ENCODE peak calls at places on chromosomes 3 and 15, in nine cellular contexts. W is suprapubic skin, D is K562, U is GM23338, T is GM12892, M is upper lobe of left lung, H is SK-N-SH, I is H1, L is breast epithelium. Q is an unnamed sample.

GRCh38 chr3:28317438-28318022 is 31.0 kb upstream of the ZCWPW2 start:
- DNase-seq in W (no peak), D (peak; percentile 48), U (peak; percentile 74), T (no peak), M (no peak), H (peak; percentile 33), I (no peak), L (no peak), Q (no peak)

GRCh38 chr3:172072543-172072942 is 33.2 kb downstream of the FNDC3B start:
- DNase-seq in W (no peak), D (no peak), U (no peak), T (no peak), M (no peak), H (no peak), I (no peak), L (no peak), Q (no peak)

GRCh38 chr3:113103588-113103987 is 107.8 kb upstream of the BOC start:
- DNase-seq in W (no peak), D (no peak), U (no peak), T (no peak), M (no peak), H (no peak), I (no peak), L (no peak), Q (peak; percentile 49)

GRCh38 chr15:64246364-64247189 is 83.8 kb upstream of the PPIB start:
- DNase-seq in W (no peak), D (peak; percentile 67), U (peak; percentile 34), T (peak; percentile 16), M (no peak), H (no peak), I (no peak), L (no peak), Q (peak; percentile 48)

GRCh38 chr3:134327594-134327975 is 46.7 kb downstream of the AMOTL2 start:
- DNase-seq in W (peak; percentile 45), D (no peak), U (no peak), T (no peak), M (no peak), H (no peak), I (no peak), L (no peak), Q (no peak)

GRCh38 chr15:73620078-73620477 is 13.1 kb downstream of the NPTN start:
- DNase-seq in W (no peak), D (no peak), U (no peak), T (no peak), M (no peak), H (no peak), I (no peak), L (no peak), Q (no peak)

GRCh38 chr3:178602864-178603263 is 66.6 kb downstream of the KCNMB2 start:
- DNase-seq in W (no peak), D (no peak), U (no peak), T (no peak), M (no peak), H (no peak), I (no peak), L (no peak), Q (no peak)

GRCh38 chr3:149077638-149078037 is 8.7 kb downstream of the HLTF start:
- DNase-seq in W (no peak), D (no peak), U (peak; percentile 4), T (no peak), M (no peak), H (no peak), I (no peak), L (no peak), Q (no peak)

GRCh38 chr3:182979103-182979697 is 1.1 kb downstream of the DCUN1D1 start:
- DNase-seq in W (no peak), D (no peak), U (no peak), T (no peak), M (no peak), H (no peak), I (no peak), L (no peak), Q (no peak)

GRCh38 chr3:15660055-15660940 is 58.8 kb downstream of the BTD start:
- DNase-seq in W (no peak), D (no peak), U (no peak), T (no peak), M (no peak), H (no peak), I (no peak), L (no peak), Q (no peak)

GRCh38 chr3:160617636-160618035 is 52.3 kb upstream of the KPNA4 start:
- DNase-seq in W (no peak), D (no peak), U (peak; percentile 40), T (no peak), M (no peak), H (no peak), I (no peak), L (no peak), Q (no peak)

GRCh38 chr3:112654979-112655378 is 14.0 kb upstream of the CCDC80 start:
- DNase-seq in W (no peak), D (no peak), U (peak; percentile 56), T (no peak), M (no peak), H (no peak), I (no peak), L (no peak), Q (no peak)

GRCh38 chr3:14861031-14861430 is 42.3 kb downstream of the FGD5 start:
- DNase-seq in W (no peak), D (no peak), U (no peak), T (no peak), M (no peak), H (no peak), I (no peak), L (no peak), Q (no peak)

GRCh38 chr3:82133070-82133606 is 371.7 kb upstream of the GBE1 start:
- DNase-seq in W (no peak), D (peak; percentile 29), U (peak; percentile 78), T (no peak), M (no peak), H (peak; percentile 50), I (peak; percentile 64), L (peak; percentile 28), Q (peak; percentile 29)

GRCh38 chr15:90814193-90814811 is 54.1 kb upstream of the FURIN start:
- DNase-seq in W (no peak), D (no peak), U (no peak), T (no peak), M (no peak), H (no peak), I (no peak), L (no peak), Q (no peak)

GRCh38 chr3:195197764-195198423 is 73.1 kb downstream of the XXYLT1 start:
- DNase-seq in W (no peak), D (no peak), U (no peak), T (no peak), M (no peak), H (no peak), I (no peak), L (no peak), Q (no peak)

GRCh38 chr3:11757441-11757875 is 89.2 kb downstream of the TAMM41 start:
- DNase-seq in W (no peak), D (no peak), U (no peak), T (no peak), M (no peak), H (no peak), I (no peak), L (no peak), Q (no peak)

GRCh38 chr3:71172951-71173350 is 410.6 kb downstream of the FOXP1 start:
- DNase-seq in W (no peak), D (no peak), U (no peak), T (no peak), M (no peak), H (no peak), I (no peak), L (no peak), Q (no peak)

DNA sequence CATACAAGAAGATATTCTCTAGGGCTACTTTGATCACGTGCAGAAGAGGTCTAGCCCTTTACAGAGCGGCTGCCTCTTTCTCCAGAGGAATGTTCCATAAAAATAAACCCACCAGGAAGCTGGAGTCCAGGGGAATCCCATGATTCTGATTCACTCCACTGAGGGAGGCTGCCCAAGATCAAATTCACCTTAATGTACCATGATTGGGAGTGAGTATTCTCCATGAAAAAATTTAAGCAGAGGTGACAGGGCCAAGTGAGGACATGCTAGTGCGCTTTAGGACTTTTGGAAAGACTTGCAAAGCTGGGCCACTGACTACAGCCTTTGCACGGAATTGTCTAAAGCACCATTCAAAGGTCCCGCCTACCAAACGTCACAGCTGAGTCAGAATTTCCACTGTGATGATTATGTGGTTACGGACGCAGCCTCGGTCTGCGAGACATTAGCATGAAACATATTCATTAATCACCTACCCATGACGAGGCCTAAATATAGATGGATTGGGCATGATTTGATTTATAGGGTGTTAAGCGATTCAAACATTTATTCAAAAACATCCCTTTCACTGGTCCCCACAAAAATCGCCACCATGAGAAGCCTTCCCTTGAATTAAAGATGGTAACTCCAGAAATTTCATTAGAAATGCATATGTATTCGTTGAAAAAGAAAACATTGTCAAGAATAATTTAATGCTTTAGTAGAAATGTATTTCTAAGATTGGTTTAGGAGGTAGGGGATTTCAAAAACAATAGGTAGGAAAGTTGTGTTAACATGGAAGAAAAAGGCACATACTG is 152.6 kb downstream of the GREM1 start:
- DNase-seq in W (no peak), D (peak; percentile 10), U (no peak), T (no peak), M (no peak), H (no peak), I (no peak), L (no peak), Q (no peak)
- TF ChIP-seq POLR2AphosphoS5 in W (no peak), D (no peak), U (no peak), T (no peak), M (no peak), H (peak; percentile 54), I (no peak), L (no peak), Q (no peak)

GRCh38 chr3:180102604-180103003 is 65.9 kb upstream of the PEX5L start:
- DNase-seq in W (no peak), D (no peak), U (no peak), T (no peak), M (no peak), H (no peak), I (no peak), L (no peak), Q (no peak)

DNA sequence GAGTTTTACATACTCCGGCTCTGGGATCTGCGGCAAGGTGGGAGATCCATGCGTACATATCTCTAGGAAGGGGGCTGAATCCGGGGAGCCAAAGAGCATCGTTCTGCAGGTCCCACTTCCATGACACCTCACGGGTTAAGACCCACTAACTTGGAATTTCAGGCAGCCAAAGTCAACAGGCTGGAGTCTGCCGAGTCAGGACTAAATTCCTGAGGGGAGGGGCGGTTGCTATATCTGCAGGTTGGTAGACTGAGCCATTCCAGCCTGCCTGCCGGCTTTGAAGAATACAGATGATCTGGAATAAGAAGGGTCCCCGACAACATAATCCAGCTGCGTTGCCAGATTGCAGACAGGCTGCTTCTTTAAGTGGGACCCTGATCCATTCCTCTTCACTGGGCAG is 65.4 kb upstream of the PEX5L start:
- DNase-seq in W (no peak), D (no peak), U (peak; percentile 84), T (no peak), M (no peak), H (no peak), I (peak; percentile 49), L (no peak), Q (no peak)
- TF ChIP-seq POLR2AphosphoS5 in W (no peak), D (no peak), U (no peak), T (no peak), M (no peak), H (no peak), I (no peak), L (no peak), Q (no peak)

GRCh38 chr3:119810018-119810435 is 28.1 kb downstream of the NR1I2 start:
- DNase-seq in W (no peak), D (no peak), U (peak; percentile 64), T (peak; percentile 57), M (peak; percentile 90), H (no peak), I (no peak), L (peak; percentile 19), Q (peak; percentile 48)
- TF ChIP-seq POLR2AphosphoS5 in W (no peak), D (no peak), U (no peak), T (peak; percentile 46), M (no peak), H (no peak), I (no peak), L (no peak), Q (peak; percentile 46)

GRCh38 chr3:13648060-13648743 is 99.3 kb downstream of the FBLN2 start:
- DNase-seq in W (peak; percentile 89), D (peak; percentile 93), U (peak; percentile 93), T (peak; percentile 85), M (peak; percentile 97), H (peak; percentile 94), I (peak; percentile 99), L (peak; percentile 77), Q (peak; percentile 63)
- TF ChIP-seq POLR2AphosphoS5 in W (no peak), D (no peak), U (no peak), T (no peak), M (no peak), H (no peak), I (no peak), L (peak; percentile 68), Q (no peak)